ENCODE peak calls at places on chromosome 1, in nine cellular contexts. C is heart left ventricle, Z is esophagus muscularis mucosa, P is pancreas, R is ovary, I is tibial artery, J is fibroblast of lung, O is neural progenitor cell, G is OCI-LY7. A is an unnamed sample.

GRCh38 chr1:245599413-245600174 is 444.8 kb downstream of the KIF26B start:
- DNase-seq in I (no peak), G (no peak), C (no peak), P (peak; percentile 14), J (peak; percentile 99), R (no peak), O (no peak), Z (no peak), A (no peak)

GRCh38 chr1:223785808-223786207 is 59.9 kb downstream of the TP53BP2 start:
- DNase-seq in I (no peak), G (no peak), J (peak; percentile 52), C (no peak), Z (no peak), R (no peak), O (no peak), P (no peak), A (no peak)

GRCh38 chr1:208043690-208044089 is 132.8 kb upstream of the CD34 start:
- DNase-seq in P (peak; percentile 95), G (no peak), C (no peak), I (no peak), J (no peak), O (no peak), R (peak; percentile 74), Z (no peak), A (peak; percentile 52)

GRCh38 chr1:150796374-150796773 is 11.7 kb downstream of the CTSK start:
- DNase-seq in R (no peak), Z (no peak), O (no peak), J (no peak), C (no peak), P (no peak), G (no peak), I (no peak), A (no peak)

GRCh38 chr1:30316056-30316455 is 407.3 kb downstream of the MATN1 start:
- DNase-seq in Z (peak; percentile 50), I (no peak), C (no peak), G (no peak), O (no peak), R (no peak), J (no peak), P (no peak), A (no peak)

GRCh38 chr1:164017239-164017638 is 541.7 kb upstream of the PBX1 start:
- DNase-seq in P (no peak), J (no peak), G (no peak), Z (no peak), R (no peak), C (peak; percentile 8), O (no peak), I (no peak), A (no peak)

GRCh38 chr1:156709743-156710489 is 4.5 kb upstream of the CRABP2 start:
- DNase-seq in G (no peak), J (peak; percentile 77), I (peak; percentile 92), Z (no peak), R (no peak), P (peak; percentile 57), C (peak; percentile 4), O (peak; percentile 14), A (peak; percentile 58)

GRCh38 chr1:16178596-16179497 is 23.0 kb upstream of the EPHA2 start:
- DNase-seq in G (no peak), J (no peak), O (no peak), I (no peak), P (no peak), R (no peak), Z (no peak), C (no peak), A (no peak)

GRCh38 chr1:78145105-78145580 is 99.4 kb downstream of the GIPC2 start:
- DNase-seq in G (peak; percentile 48), C (no peak), J (peak; percentile 86), P (peak; percentile 53), Z (no peak), O (peak; percentile 79), I (no peak), R (peak; percentile 21), A (peak; percentile 21)

GRCh38 chr1:240004086-240004749 is 87.5 kb upstream of the FMN2 start:
- DNase-seq in R (no peak), Z (no peak), J (peak; percentile 28), G (peak; percentile 14), I (no peak), P (no peak), O (peak; percentile 31), C (no peak), A (no peak)
- TF ChIP-seq CTCF in R (no peak), Z (peak; percentile 80), J (peak; percentile 65), G (peak; percentile 87), I (no peak), P (peak; percentile 71), O (peak; percentile 84), C (peak; percentile 48), A (peak; percentile 71)

DNA sequence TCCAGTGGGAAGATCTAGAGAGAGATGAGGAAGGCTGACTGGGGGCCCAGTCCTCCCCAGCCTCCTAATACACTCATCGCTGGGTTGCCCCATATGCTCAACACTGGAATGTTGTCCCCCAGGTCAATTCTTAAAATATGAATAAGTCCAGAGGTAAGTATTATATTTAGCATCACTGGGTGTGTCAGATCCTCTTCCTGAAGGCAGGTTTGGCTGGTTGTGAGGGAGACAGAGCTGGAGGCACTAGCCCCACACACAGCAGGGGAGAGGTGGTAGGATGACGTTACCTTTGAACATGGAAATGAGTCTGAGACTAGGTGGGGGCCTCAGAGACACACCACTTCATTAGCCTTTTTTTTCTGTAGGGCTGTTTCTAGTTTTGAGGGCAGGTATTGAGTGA is 42.6 kb downstream of the SLC44A3 start:
- DNase-seq in I (no peak), J (no peak), Z (no peak), O (no peak), P (no peak), C (no peak), G (no peak), R (no peak), A (no peak)
- H3K4me1 ChIP-seq in I (peaks cover 50% of the 10 kb centered on the region), J (peaks cover 32% of the 10 kb centered on the region), Z (peaks cover 75% of the 10 kb centered on the region), O (peaks cover 45% of the 10 kb centered on the region), P (peaks cover 45% of the 10 kb centered on the region), C (peaks cover 32% of the 10 kb centered on the region), G (no peaks in the 10 kb centered on the region), R (peaks cover 18% of the 10 kb centered on the region), A (peaks cover 43% of the 10 kb centered on the region)

DNA sequence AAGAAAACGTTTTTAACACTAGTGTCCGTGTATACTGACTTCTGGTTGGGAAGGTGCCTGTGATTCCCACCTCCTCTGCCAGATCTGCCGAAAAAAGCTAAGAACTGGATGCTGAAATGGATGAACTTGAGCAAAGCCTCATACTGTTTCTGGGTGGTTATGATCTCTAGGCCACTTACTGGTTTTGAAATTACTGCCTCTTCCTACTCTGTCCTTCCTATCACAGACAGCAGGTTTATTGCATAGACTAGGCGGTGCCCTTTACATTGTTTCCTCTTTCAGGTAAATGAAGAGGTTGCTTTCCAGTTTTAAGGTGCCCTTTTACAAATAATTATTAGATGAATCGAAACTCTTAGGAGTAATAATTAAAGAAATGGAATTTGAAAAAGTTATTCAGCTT is 27.5 kb downstream of the PEX14 start:
- DNase-seq in C (no peak), I (no peak), R (no peak), Z (no peak), G (no peak), P (no peak), O (no peak), J (no peak), A (no peak)
- TF ChIP-seq CTCF in C (no peak), I (no peak), R (no peak), Z (no peak), G (no peak), P (no peak), O (no peak), J (no peak), A (no peak)

GRCh38 chr1:171943973-171944561 is 102.8 kb downstream of the DNM3 start:
- DNase-seq in J (no peak), Z (no peak), O (no peak), I (no peak), C (no peak), R (no peak), G (no peak), P (no peak), A (no peak)

GRCh38 chr1:171954386-171954785 is 113.1 kb downstream of the DNM3 start:
- DNase-seq in R (no peak), G (no peak), P (no peak), C (no peak), I (no peak), O (peak; percentile 9), Z (no peak), J (no peak), A (no peak)

DNA sequence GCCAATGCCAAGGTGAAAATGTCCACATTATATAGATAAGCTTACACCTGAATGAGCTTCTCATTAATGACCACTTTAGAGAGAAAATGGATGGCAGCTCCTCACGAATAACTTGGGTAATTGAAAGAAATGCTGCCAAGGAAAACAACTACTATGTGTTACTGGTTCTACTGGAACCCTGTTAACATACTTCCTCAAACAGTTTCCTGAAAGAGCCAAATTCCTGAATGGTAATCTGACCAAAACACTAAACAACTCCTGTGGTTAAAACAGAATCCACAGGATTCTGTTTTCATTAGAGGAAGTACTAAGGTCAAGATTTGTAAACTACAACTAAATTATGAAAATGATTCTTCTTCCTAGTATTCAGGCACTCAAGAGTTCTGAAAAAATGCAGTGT is 107.2 kb downstream of the DNM3 start:
- DNase-seq in G (no peak), P (no peak), O (no peak), Z (no peak), R (no peak), J (peak; percentile 5), C (no peak), I (no peak), A (no peak)
- H3K4me1 ChIP-seq in G (no peaks in the 10 kb centered on the region), P (no peaks in the 10 kb centered on the region), O (no peaks in the 10 kb centered on the region), Z (no peaks in the 10 kb centered on the region), R (no peaks in the 10 kb centered on the region), J (no peaks in the 10 kb centered on the region), C (no peaks in the 10 kb centered on the region), I (no peaks in the 10 kb centered on the region), A (peaks cover 3% of the 10 kb centered on the region)